ENCODE peak calls at places on chromosomes 16 and 17, in four cellular contexts. C is neural progenitor cell, J is body of pancreas, B is substantia nigra. Q is an unnamed sample.

GRCh38 chr16:85448557-85449194 is 164.4 kb upstream of the GSE1 start:
- DNase-seq in B (no peak), J (peak; percentile 90), C (no peak), Q (no peak)

GRCh38 chr16:3595521-3596021 is 15.8 kb downstream of the SLX4 start:
- DNase-seq in J (no peak), C (no peak), B (no peak), Q (no peak)

GRCh38 chr17:21037117-21037803 is 5.6 kb downstream of the USP22 start:
- DNase-seq in C (no peak), J (no peak), B (no peak), Q (no peak)

GRCh38 chr16:89923640-89924297 is 627 bp downstream of the TUBB3 start:
- DNase-seq in C (peak; percentile 75), J (no peak), B (no peak), Q (no peak)

GRCh38 chr16:77584205-77584859 is 138.0 kb upstream of the NUDT7 start:
- DNase-seq in B (no peak), C (peak; percentile 70), J (peak; percentile 67), Q (peak; percentile 65)

GRCh38 chr16:65196696-65197095 is 74.8 kb upstream of the CDH11 start:
- DNase-seq in C (no peak), J (no peak), B (no peak), Q (no peak)

GRCh38 chr17:65495255-65496060 is 66.0 kb downstream of the AXIN2 start:
- DNase-seq in J (no peak), C (peak; percentile 88), B (no peak), Q (no peak)

GRCh38 chr17:30093463-30094147 is 23.0 kb upstream of the NSRP1 start:
- DNase-seq in J (peak; percentile 40), C (peak; percentile 79), B (peak; percentile 1), Q (no peak)

GRCh38 chr17:75138519-75138918 is 7.0 kb upstream of the NT5C start:
- DNase-seq in B (no peak), J (no peak), C (no peak), Q (no peak)

GRCh38 chr17:75133001-75133400 is 1.5 kb upstream of the NT5C start:
- DNase-seq in B (no peak), C (no peak), J (no peak), Q (no peak)

GRCh38 chr17:75135946-75136345 is 4.4 kb upstream of the NT5C start:
- DNase-seq in B (no peak), J (no peak), C (no peak), Q (no peak)

GRCh38 chr17:75131278-75132017 is at the start of gene NT5C:
- DNase-seq in J (peak; percentile 85), B (peak; percentile 48), C (peak; percentile 93), Q (peak; percentile 80)

DNA sequence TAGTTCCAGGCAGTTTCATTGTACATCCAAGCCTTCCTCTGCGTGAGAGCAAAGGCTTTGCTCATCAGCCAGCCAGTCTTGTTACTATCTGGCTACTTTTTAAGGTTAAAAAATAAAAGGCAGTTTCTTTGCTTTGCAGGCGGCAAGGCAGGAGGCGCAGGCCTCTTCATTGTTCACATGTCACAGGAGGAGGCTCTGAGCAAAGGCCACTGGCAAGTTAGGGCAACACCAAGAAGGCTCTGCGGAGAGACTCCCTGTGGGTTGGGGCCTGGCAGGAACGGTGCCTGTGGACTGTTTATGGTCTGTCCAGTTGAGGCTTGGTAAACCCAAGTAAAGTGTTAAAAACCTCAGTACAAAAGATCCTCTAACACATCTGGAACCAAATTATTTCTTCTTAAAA is 3.9 kb upstream of the NT5C start:
- DNase-seq in C (no peak), J (no peak), B (no peak), Q (no peak)
- H3K27ac ChIP-seq in C (peak overlapping the region; percentile 68), J (no peak overlapping the region), B (no peak overlapping the region), Q (no peak overlapping the region)

DNA sequence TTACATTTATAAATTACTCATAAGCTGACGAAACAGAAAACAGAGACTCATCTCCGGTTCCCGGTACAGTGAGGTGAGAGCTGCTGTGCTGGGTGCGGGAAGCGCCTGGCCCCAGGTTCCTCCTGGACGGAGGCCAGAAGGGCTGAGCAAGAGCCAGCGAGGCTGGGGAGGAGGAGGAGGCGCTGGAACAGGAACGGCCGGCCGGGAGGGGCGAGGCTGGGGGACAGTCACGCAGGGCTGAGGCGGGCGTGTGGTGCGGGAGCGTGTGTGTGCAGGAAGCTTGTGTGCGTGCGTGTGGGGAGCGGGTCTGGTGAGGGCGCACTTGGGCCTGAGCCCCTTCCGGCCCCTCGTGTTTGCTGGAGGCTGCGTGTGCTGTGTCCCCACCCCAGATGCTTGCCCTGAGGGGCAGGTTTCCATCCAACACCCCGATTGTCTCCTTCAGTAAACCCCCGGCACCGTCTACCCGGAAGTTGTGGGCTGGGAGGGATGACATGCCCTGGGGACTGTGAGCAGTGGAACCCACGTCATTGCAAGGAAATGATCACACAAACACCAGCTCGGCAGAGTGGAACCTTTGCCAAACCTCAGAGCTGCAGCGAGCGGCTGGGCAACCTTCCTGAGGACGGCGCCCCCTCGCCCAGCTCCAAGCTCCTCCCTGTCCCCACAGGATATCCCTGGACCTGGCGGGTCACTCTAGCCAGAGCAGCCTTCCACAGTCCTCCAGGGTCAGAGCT is 19.4 kb downstream of the CD7 start:
- DNase-seq in J (peak; percentile 89), B (peak; percentile 40), C (no peak), Q (peak; percentile 96)
- H3K27ac ChIP-seq in J (peak overlapping the region; percentile 99), B (peak overlapping the region; percentile 79), C (no peak overlapping the region), Q (peak overlapping the region; percentile 81)

GRCh38 chr17:70314096-70314495 is 144.8 kb downstream of the KCNJ2 start:
- DNase-seq in C (no peak), J (no peak), B (no peak), Q (no peak)

GRCh38 chr17:70313031-70313430 is 143.7 kb downstream of the KCNJ2 start:
- DNase-seq in C (no peak), J (no peak), B (no peak), Q (no peak)

GRCh38 chr17:70313450-70313849 is 144.1 kb downstream of the KCNJ2 start:
- DNase-seq in B (no peak), C (no peak), J (no peak), Q (no peak)

GRCh38 chr17:70317416-70317815 is 148.1 kb downstream of the KCNJ2 start:
- DNase-seq in B (no peak), C (no peak), J (no peak), Q (no peak)

DNA sequence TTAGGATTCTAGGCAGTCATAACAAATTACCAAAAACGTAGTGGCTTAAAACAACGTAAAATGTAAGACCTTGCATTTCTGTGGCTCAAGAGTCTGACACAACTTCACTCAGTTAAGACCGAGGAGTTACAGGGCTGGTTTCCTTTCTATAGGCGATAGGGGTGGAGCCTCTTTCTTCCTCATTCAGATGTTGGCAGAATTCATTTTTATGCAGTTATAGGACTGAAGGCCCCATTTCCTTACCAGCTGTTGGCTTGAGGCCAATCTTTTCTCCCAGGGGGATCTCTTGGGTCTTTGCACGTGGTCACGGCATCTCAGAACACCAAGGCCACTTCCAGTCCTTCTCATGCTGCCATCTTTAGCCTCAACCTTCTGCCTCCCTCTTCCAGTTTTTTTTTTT is 145.2 kb downstream of the KCNJ2 start:
- DNase-seq in C (no peak), B (no peak), J (no peak), Q (no peak)
- H3K27ac ChIP-seq in C (no peak overlapping the region), B (no peak overlapping the region), J (no peak overlapping the region), Q (no peak overlapping the region)

GRCh38 chr16:73002836-73003235 is 45.1 kb downstream of the ZFHX3 start:
- DNase-seq in B (no peak), C (no peak), J (no peak), Q (no peak)

GRCh38 chr16:72999541-73000019 is 48.3 kb downstream of the ZFHX3 start:
- DNase-seq in J (no peak), C (no peak), B (no peak), Q (no peak)

GRCh38 chr16:73000020-73000906 is 47.7 kb downstream of the ZFHX3 start:
- DNase-seq in B (peak; percentile 58), C (no peak), J (peak; percentile 43), Q (peak; percentile 90)

GRCh38 chr16:72997141-72997542 is 50.8 kb downstream of the ZFHX3 start:
- DNase-seq in B (no peak), J (peak; percentile 44), C (no peak), Q (no peak)

DNA sequence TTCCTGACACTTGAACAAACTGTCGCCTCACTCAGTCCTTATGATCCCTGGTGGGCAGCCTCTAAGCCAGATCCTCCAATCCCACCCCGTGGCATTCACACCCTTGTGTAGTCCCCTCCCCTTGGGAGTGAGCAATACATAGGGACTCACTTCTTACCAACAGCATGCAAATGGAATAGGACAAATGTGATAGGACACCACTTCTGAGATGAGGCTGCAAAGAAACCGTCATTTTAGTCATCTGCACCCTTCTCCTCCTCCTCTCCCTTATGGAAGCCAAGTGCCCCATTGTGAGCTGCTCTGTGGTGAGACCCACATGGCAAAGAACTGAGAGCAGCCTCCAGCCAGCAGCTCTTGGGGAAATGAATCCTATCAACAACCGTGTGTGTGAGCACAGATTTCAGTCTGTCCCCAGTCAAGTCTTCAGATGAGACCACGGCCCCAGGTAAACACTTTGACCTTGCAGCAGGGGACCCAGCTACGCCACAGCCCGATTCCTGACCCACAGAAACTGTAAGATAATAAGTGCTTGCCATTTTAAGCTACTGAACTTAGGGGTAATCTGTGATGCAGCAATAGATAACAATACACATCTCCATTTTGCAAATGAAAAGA is 46.9 kb downstream of the ZFHX3 start:
- DNase-seq in C (no peak), J (peak; percentile 2), B (no peak), Q (no peak)
- H3K27ac ChIP-seq in C (no peak overlapping the region), J (peak overlapping the region; percentile 81), B (peak overlapping the region; percentile 30), Q (peak overlapping the region; percentile 62)

GRCh38 chr17:39772415-39772814 is 34.7 kb downstream of the GRB7 start:
- DNase-seq in B (no peak), C (no peak), J (no peak), Q (no peak)
- H3K27ac ChIP-seq in B (no peak overlapping the region), C (no peak overlapping the region), J (no peak overlapping the region), Q (no peak overlapping the region)

GRCh38 chr16:11914759-11915643 is 755 bp downstream of the GSPT1 start:
- DNase-seq in C (peak; percentile 63), J (peak; percentile 49), B (no peak), Q (no peak)

GRCh38 chr16:11914210-11914758 is 1.5 kb downstream of the GSPT1 start:
- DNase-seq in B (no peak), J (no peak), C (no peak), Q (no peak)

GRCh38 chr16:11907160-11907970 is 8.4 kb downstream of the GSPT1 start:
- DNase-seq in C (no peak), B (no peak), J (no peak), Q (no peak)

GRCh38 chr16:11913425-11914079 is 2.2 kb downstream of the GSPT1 start:
- DNase-seq in J (no peak), B (no peak), C (no peak), Q (no peak)

DNA sequence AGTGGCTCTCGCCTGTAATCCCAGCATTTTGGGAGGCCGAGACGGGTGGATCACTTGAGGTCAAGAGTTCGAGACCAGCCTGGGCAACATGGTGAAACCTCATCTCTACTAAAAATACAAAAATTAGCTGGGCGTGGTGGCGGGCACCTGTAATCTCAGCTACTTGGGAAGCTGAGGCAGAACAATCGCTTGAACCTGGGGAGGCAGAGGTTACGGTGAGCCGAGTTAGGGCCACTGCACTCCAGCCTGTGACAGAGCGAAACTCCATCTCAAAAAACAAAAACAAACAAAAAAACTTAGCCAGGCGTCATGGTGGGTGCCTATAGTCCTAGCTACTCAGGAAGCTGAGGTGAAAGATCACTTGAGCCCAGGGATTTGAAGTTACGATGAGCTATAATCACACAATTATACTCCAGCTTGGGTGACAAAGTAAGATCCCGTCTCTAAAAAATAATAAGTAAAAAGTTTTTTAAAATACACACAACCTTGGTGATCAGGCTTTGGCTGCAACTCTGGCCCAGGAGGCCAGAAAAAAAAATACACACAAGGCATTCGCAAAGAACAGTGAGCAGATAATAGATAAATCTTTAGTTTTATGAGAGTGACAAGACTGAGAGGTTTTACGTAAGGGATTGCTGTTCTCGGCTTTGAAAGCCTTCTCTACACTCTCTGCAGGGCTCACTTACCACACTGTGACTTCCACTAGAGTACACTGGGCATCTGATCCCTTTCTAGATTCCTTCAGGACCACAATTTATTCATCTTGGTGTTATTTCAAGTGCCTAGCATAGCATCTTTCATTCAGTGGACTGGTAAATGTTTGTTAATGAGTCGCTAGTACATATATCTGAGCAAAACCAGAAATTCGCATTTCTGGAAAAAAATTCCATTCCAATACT is 5.9 kb downstream of the GSPT1 start:
- DNase-seq in B (no peak), C (no peak), J (no peak), Q (no peak)
- H3K27ac ChIP-seq in B (no peak overlapping the region), C (peak overlapping the region; percentile 4), J (no peak overlapping the region), Q (no peak overlapping the region)